ENCODE peak calls at places on chromosomes 4 and X, in four cellular contexts. P is K562, S is A549, D is IMR-90. J is an unnamed sample.

GRCh38 chrX:120457766-120458180 is 11.3 kb downstream of the LAMP2 start:
- DNase-seq in P (peak), S (no peak), D (peak), J (peak)

GRCh38 chr4:146255874-146256273 is 41.5 kb downstream of the REELD1 start:
- DNase-seq in P (no peak), S (no peak), D (peak), J (no peak)

GRCh38 chr4:83217721-83218522 is 66.7 kb downstream of the COQ2 start:
- DNase-seq in P (peak), S (no peak), D (no peak), J (peak)

GRCh38 chr4:73312967-73313366 is 54.4 kb upstream of the ANKRD17 start:
- DNase-seq in P (no peak), S (no peak), D (no peak), J (no peak)

GRCh38 chrX:114905251-114905650 is 112.2 kb downstream of the IL13RA2 start:
- DNase-seq in P (no peak), S (no peak), D (no peak), J (no peak)

GRCh38 chr4:9735515-9735914 is 45.9 kb upstream of the DRD5 start:
- DNase-seq in P (no peak), S (no peak), D (no peak), J (no peak)

GRCh38 chr4:182978152-182978827 is 61.1 kb upstream of the DCTD start:
- DNase-seq in P (no peak), S (no peak), D (peak), J (peak)

GRCh38 chr4:108946237-108946636 is 183.4 kb upstream of the ETNPPL start:
- DNase-seq in P (no peak), S (no peak), D (no peak), J (no peak)

GRCh38 chr4:98573791-98574190 is 84.6 kb downstream of the TSPAN5 start:
- DNase-seq in P (no peak), S (no peak), D (no peak), J (no peak)

GRCh38 chrX:153511784-153512500 is 5.5 kb upstream of the ATP2B3 start:
- DNase-seq in P (no peak), S (no peak), D (no peak), J (no peak)

GRCh38 chr4:79255793-79256192 is 70.1 kb downstream of the NAA11 start:
- DNase-seq in P (peak), S (no peak), D (no peak), J (no peak)

GRCh38 chrX:50093627-50094026 is 107.2 kb downstream of the AKAP4 start:
- DNase-seq in P (no peak), S (no peak), D (no peak), J (no peak)

GRCh38 chr4:38173935-38174334 is 213.7 kb downstream of the PTTG2 start:
- DNase-seq in P (no peak), S (no peak), D (no peak), J (no peak)

GRCh38 chr4:10088135-10089010 is 28.2 kb downstream of the WDR1 start:
- DNase-seq in P (no peak), S (no peak), D (no peak), J (no peak)

GRCh38 chr4:177442623-177443155 is 452 bp upstream of the AGA start:
- DNase-seq in P (peak), S (no peak), D (no peak), J (peak)

GRCh38 chr4:87019243-87019817 is 84.5 kb downstream of the AFF1 start:
- DNase-seq in P (peak), S (no peak), D (no peak), J (no peak)

GRCh38 chr4:126113058-126113457 is 798.3 kb downstream of the FAT4 start:
- DNase-seq in P (no peak), S (no peak), D (no peak), J (no peak)

DNA sequence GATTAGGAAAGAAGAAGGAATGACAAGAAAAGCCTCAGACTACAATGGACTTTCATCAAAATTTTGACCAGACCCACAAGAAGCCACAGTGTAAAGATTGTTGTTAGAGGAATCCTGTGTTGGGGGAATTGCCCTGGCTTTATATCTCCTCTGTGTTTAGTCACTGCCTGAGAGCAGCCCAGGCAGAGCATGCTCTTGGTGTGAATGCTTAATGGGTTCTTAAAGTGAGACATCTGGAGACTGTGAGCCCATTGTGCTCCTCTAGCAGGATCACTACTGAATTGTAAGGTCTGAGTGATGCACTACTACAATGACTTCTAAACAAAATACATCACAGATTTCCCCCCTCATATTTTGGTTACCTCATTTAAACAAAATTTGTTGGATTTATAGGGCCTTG is 1860.5 kb upstream of the ADGRL3 start:
- DNase-seq in P (no peak), S (no peak), D (no peak), J (no peak)
- TF ChIP-seq ELK1 in P (no peak), S (no peak), D (no peak), J (no peak)

DNA sequence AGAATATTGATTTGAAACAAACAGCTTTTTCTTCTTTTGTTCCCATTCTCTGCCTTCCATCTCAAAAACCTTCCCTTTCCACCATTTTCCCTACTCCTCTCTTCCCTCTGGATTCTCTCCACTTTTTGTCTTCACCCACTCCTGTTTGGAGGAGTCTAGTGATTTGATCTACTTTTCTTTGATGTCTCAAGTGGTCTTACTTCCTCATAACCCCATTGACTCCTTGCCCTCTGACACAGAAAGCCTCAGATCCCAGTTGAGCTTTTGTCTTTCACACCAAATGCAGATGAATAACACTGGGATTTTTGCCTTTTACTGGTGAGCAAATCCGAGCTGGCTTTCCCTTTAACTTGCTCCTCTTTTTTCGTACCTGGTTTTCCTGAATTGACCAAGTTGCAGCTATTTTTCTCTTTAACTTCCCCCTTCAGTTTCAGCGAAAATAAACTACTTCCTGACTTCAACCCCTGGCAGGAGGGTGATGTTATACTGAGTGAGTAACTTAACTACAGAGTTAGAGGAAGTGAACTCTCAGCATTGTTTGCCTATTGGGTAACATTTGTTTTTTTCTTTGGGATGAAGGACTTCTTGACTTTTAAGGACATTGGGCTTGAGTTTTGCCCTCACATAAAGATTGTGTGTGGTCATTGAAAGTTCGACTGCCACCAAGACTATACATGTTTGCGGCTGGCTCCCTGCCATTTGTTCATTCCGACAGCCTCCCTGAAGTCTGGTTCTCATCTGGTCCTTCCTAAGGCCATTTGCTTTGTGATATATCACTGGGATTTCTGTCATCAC is 392.8 kb upstream of the NR3C2 start:
- DNase-seq in P (no peak), S (no peak), D (peak), J (no peak)
- TF ChIP-seq ELK1 in P (no peak), S (no peak), D (no peak), J (no peak)

GRCh38 chr4:7607156-7607910 is 172.6 kb upstream of the PSAPL1 start:
- DNase-seq in P (no peak), S (no peak), D (peak), J (no peak)
- TF ChIP-seq ELK1 in P (no peak), S (no peak), D (no peak), J (no peak)

DNA sequence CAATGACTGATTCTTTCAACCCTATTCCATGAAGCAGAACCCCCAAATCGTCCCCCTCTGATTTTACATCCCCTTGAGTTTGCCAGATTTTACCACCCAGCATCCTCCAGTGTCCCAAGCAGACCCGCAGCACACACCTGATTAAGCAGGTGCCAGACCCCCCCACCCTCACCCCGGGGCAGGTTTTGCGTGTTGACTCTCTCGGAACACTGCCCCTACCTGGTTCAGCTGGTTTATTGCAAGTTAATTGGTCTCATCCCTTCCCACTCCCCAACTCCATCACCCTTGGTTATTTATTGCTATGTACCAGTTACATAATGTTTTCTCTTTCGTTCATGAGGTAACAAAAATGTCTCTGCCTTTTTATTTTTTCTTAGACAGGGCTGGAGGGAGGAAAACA is 258.4 kb downstream of the BCOR start:
- DNase-seq in P (no peak), S (no peak), D (no peak), J (no peak)
- TF ChIP-seq ELK1 in P (no peak), S (no peak), D (no peak), J (no peak)

DNA sequence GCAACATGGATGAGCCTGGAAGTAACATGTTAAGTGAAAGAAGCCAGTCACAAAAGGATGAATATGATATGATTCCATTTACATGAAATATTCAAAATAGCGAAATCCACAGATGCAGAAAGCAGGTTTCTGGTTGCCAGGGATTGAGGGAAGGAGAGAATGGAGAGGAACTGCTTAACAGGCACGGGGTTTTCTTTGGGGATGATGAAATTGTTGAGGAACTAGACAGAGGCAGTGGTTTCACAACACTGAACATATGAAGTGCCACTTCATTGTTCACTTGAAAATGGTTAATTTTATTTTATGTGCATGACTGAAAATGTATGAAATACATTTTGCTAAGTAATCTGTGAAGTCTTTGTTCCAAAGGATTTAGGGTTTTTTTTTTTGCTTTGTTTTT is 182.5 kb upstream of the TBL1X start:
- DNase-seq in P (no peak), S (no peak), D (no peak), J (no peak)
- TF ChIP-seq ELK1 in P (no peak), S (no peak), D (no peak), J (no peak)

GRCh38 chr4:30719363-30720020 is 677 bp upstream of the PCDH7 start:
- DNase-seq in P (no peak), S (peak), D (peak), J (no peak)
- TF ChIP-seq ELK1 in P (no peak), S (no peak), D (no peak), J (no peak)

GRCh38 chrX:367349-367748 is 19.4 kb downstream of the PPP2R3B start:
- DNase-seq in P (no peak), S (no peak), D (no peak), J (no peak)

GRCh38 chrX:370244-370962 is 16.3 kb downstream of the PPP2R3B start:
- DNase-seq in P (no peak), S (no peak), D (no peak), J (no peak)

GRCh38 chrX:369563-370101 is 17.1 kb downstream of the PPP2R3B start:
- DNase-seq in P (no peak), S (no peak), D (no peak), J (no peak)

GRCh38 chrX:367866-368265 is 18.8 kb downstream of the PPP2R3B start:
- DNase-seq in P (no peak), S (no peak), D (no peak), J (no peak)

DNA sequence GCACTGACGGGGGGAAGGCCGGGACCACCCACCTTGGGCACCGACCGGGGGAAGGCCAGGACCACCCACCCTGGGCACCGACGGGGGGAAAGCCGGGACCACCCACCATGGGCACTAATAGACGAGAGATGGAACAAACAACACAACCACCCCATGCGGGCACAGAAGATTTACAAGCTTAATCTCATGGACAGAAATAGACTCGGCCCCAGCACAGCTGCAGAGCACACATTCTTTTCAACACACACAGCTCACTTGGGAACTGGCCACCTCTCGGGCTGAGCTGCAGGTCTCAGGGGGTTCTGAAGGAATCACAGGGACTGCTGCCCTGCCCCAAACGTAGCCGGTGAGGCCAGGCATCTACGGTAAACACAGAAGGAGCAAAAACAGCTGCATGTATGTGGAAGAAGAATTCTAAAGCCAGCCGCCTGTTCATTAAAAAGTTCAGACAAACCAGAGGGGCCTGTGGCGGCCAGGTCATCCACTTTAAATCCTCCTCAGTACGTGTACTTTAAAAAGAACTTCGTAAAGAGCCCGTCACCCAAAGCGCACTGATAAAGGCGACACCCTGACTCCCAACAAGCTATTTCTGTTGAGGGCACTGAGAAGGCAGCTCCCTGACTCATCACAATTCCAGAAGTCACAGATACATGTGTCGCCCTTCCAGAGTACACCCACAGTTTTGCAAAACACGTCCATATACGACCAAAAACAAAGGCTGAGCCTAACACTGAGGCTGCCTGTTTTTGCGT is 17.7 kb downstream of the PPP2R3B start:
- DNase-seq in P (peak), S (peak), D (peak), J (no peak)
- TF ChIP-seq ELK1 in P (no peak), S (no peak), D (no peak), J (no peak)

GRCh38 chr4:139934336-139934735 is 219.6 kb downstream of the MAML3 start:
- DNase-seq in P (no peak), S (no peak), D (peak), J (no peak)

GRCh38 chr4:139935911-139936310 is 218.1 kb downstream of the MAML3 start:
- DNase-seq in P (no peak), S (no peak), D (no peak), J (no peak)

GRCh38 chr4:139933104-139933503 is 220.9 kb downstream of the MAML3 start:
- DNase-seq in P (peak), S (no peak), D (no peak), J (no peak)

GRCh38 chr4:139933541-139933940 is 220.4 kb downstream of the MAML3 start:
- DNase-seq in P (no peak), S (no peak), D (no peak), J (no peak)

DNA sequence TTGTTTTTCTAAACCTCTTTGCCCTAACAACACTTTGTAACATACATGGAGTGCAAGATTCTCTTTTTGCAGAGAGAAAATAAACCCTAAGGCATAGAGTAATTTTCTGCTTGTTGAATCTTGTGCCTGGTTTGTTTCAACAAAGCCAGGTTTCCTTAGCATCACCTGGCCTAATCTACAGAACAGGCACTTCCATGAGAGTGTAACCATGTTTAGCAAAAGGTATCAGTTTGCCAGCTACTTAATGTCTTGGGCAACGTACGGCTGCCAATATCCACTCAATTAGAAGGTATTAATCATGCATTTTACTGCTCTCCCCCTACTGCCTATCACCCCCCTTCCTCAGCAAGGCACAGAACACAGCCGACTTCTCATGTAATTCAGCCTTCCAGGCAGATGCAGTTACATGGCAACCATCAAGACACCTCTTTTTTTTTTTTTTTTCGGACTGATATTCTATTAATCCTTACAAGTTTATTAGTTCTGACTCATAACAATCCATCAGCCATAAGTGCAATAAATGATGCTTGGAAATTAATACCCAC is 219.1 kb downstream of the MAML3 start:
- DNase-seq in P (no peak), S (no peak), D (no peak), J (no peak)
- TF ChIP-seq ELK1 in P (no peak), S (no peak), D (no peak), J (no peak)

DNA sequence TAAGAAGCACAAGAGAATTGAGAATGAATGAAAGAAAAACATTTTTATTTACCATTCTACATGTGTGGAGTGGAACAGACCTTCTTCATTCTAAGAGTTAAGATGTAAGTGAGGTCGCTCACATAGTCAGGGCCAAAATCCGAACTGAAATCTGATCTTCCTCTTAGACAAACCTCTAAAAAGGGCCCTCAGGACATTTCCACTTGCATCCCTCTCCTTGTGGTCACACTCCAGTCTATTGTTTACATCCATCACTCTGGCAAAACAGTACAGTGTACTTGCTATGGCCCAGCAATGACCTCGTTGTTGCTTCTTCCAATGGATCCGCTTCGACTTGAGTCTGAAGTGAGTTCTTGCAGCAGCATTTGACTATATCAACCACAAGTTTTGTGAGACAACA is 54.2 kb downstream of the MOSPD2 start:
- DNase-seq in P (no peak), S (no peak), D (peak), J (no peak)
- TF ChIP-seq ELK1 in P (no peak), S (no peak), D (no peak), J (no peak)

J was measured in GM12878.